ENCODE peak calls at places on chromosomes 7 and 10, in five cellular contexts. One of them, this sample, is unnamed.

GRCh38 chr10:126063353-126063791 is 167.0 kb downstream of the FANK1 start:
- DNase-seq in lower leg skin: no peak
- DNase-seq in stimulated activated CD4-positive, alpha-beta T cell treated with anti-CD3 and anti-CD28 coated beads, Interleukin-1b, Interleukin-23, amount 100 ng/mL, for 24 hours: no peak
- DNase-seq in AG04450: peak
- DNase-seq in T-helper 9 cell: no peak
- DNase-seq in this sample: peak

GRCh38 chr7:2980406-2981102 is 63.1 kb downstream of the CARD11 start:
- DNase-seq in lower leg skin: no peak
- DNase-seq in stimulated activated CD4-positive, alpha-beta T cell treated with anti-CD3 and anti-CD28 coated beads, Interleukin-1b, Interleukin-23, amount 100 ng/mL, for 24 hours: no peak
- DNase-seq in AG04450: no peak
- DNase-seq in T-helper 9 cell: no peak
- DNase-seq in this sample: no peak

GRCh38 chr10:22740180-22740579 is 25.8 kb upstream of the PIP4K2A start:
- DNase-seq in lower leg skin: no peak
- DNase-seq in stimulated activated CD4-positive, alpha-beta T cell treated with anti-CD3 and anti-CD28 coated beads, Interleukin-1b, Interleukin-23, amount 100 ng/mL, for 24 hours: no peak
- DNase-seq in AG04450: no peak
- DNase-seq in T-helper 9 cell: no peak
- DNase-seq in this sample: no peak

GRCh38 chr7:92835851-92836488 is 403 bp downstream of the CDK6 start:
- DNase-seq in lower leg skin: no peak
- DNase-seq in stimulated activated CD4-positive, alpha-beta T cell treated with anti-CD3 and anti-CD28 coated beads, Interleukin-1b, Interleukin-23, amount 100 ng/mL, for 24 hours: peak
- DNase-seq in AG04450: no peak
- DNase-seq in T-helper 9 cell: peak
- DNase-seq in this sample: peak

GRCh38 chr10:77029684-77030407 is 607.8 kb downstream of the KCNMA1 start:
- DNase-seq in lower leg skin: no peak
- DNase-seq in stimulated activated CD4-positive, alpha-beta T cell treated with anti-CD3 and anti-CD28 coated beads, Interleukin-1b, Interleukin-23, amount 100 ng/mL, for 24 hours: no peak
- DNase-seq in AG04450: no peak
- DNase-seq in T-helper 9 cell: no peak
- DNase-seq in this sample: no peak

GRCh38 chr10:25017247-25017590 is 807 bp downstream of the THNSL1 start:
- DNase-seq in lower leg skin: peak
- DNase-seq in stimulated activated CD4-positive, alpha-beta T cell treated with anti-CD3 and anti-CD28 coated beads, Interleukin-1b, Interleukin-23, amount 100 ng/mL, for 24 hours: no peak
- DNase-seq in AG04450: no peak
- DNase-seq in T-helper 9 cell: peak
- DNase-seq in this sample: peak

GRCh38 chr7:12583181-12583580 is 12.7 kb downstream of the SCIN start:
- DNase-seq in lower leg skin: no peak
- DNase-seq in stimulated activated CD4-positive, alpha-beta T cell treated with anti-CD3 and anti-CD28 coated beads, Interleukin-1b, Interleukin-23, amount 100 ng/mL, for 24 hours: no peak
- DNase-seq in AG04450: no peak
- DNase-seq in T-helper 9 cell: no peak
- DNase-seq in this sample: peak

GRCh38 chr7:13352677-13353076 is 636.8 kb downstream of the ETV1 start:
- DNase-seq in lower leg skin: no peak
- DNase-seq in stimulated activated CD4-positive, alpha-beta T cell treated with anti-CD3 and anti-CD28 coated beads, Interleukin-1b, Interleukin-23, amount 100 ng/mL, for 24 hours: no peak
- DNase-seq in AG04450: no peak
- DNase-seq in T-helper 9 cell: no peak
- DNase-seq in this sample: no peak

GRCh38 chr10:4270116-4270515 is 485.1 kb upstream of the KLF6 start:
- DNase-seq in lower leg skin: no peak
- DNase-seq in stimulated activated CD4-positive, alpha-beta T cell treated with anti-CD3 and anti-CD28 coated beads, Interleukin-1b, Interleukin-23, amount 100 ng/mL, for 24 hours: no peak
- DNase-seq in AG04450: no peak
- DNase-seq in T-helper 9 cell: no peak
- DNase-seq in this sample: peak

GRCh38 chr7:157688439-157689268 is 351.9 kb downstream of the DNAJB6 start:
- DNase-seq in lower leg skin: no peak
- DNase-seq in stimulated activated CD4-positive, alpha-beta T cell treated with anti-CD3 and anti-CD28 coated beads, Interleukin-1b, Interleukin-23, amount 100 ng/mL, for 24 hours: no peak
- DNase-seq in AG04450: no peak
- DNase-seq in T-helper 9 cell: no peak
- DNase-seq in this sample: no peak

GRCh38 chr10:11425288-11425595 is 186.2 kb downstream of the USP6NL start:
- DNase-seq in lower leg skin: no peak
- DNase-seq in stimulated activated CD4-positive, alpha-beta T cell treated with anti-CD3 and anti-CD28 coated beads, Interleukin-1b, Interleukin-23, amount 100 ng/mL, for 24 hours: no peak
- DNase-seq in AG04450: no peak
- DNase-seq in T-helper 9 cell: no peak
- DNase-seq in this sample: no peak

GRCh38 chr7:52502281-52502680 is 533.2 kb upstream of the POM121L12 start:
- DNase-seq in lower leg skin: no peak
- DNase-seq in stimulated activated CD4-positive, alpha-beta T cell treated with anti-CD3 and anti-CD28 coated beads, Interleukin-1b, Interleukin-23, amount 100 ng/mL, for 24 hours: no peak
- DNase-seq in AG04450: no peak
- DNase-seq in T-helper 9 cell: no peak
- DNase-seq in this sample: no peak

GRCh38 chr7:130560972-130561371 is 69.1 kb downstream of the MEST start:
- DNase-seq in lower leg skin: no peak
- DNase-seq in stimulated activated CD4-positive, alpha-beta T cell treated with anti-CD3 and anti-CD28 coated beads, Interleukin-1b, Interleukin-23, amount 100 ng/mL, for 24 hours: no peak
- DNase-seq in AG04450: no peak
- DNase-seq in T-helper 9 cell: no peak
- DNase-seq in this sample: no peak

GRCh38 chr10:13648425-13648824 is 61.7 kb downstream of the PRPF18 start:
- DNase-seq in lower leg skin: no peak
- DNase-seq in stimulated activated CD4-positive, alpha-beta T cell treated with anti-CD3 and anti-CD28 coated beads, Interleukin-1b, Interleukin-23, amount 100 ng/mL, for 24 hours: no peak
- DNase-seq in AG04450: no peak
- DNase-seq in T-helper 9 cell: no peak
- DNase-seq in this sample: no peak

GRCh38 chr10:133379152-133379800 is at the start of gene PAOX:
- DNase-seq in lower leg skin: peak
- DNase-seq in stimulated activated CD4-positive, alpha-beta T cell treated with anti-CD3 and anti-CD28 coated beads, Interleukin-1b, Interleukin-23, amount 100 ng/mL, for 24 hours: peak
- DNase-seq in AG04450: no peak
- DNase-seq in T-helper 9 cell: peak
- DNase-seq in this sample: peak

GRCh38 chr10:45373003-45373782 is 823 bp upstream of the ALOX5 start:
- DNase-seq in lower leg skin: no peak
- DNase-seq in stimulated activated CD4-positive, alpha-beta T cell treated with anti-CD3 and anti-CD28 coated beads, Interleukin-1b, Interleukin-23, amount 100 ng/mL, for 24 hours: no peak
- DNase-seq in AG04450: no peak
- DNase-seq in T-helper 9 cell: peak
- DNase-seq in this sample: no peak

This sample was measured in adipocyte.